ENCODE peak calls at places on chromosomes 2 and 18, in eight cellular contexts. W, Y, M, E, Q, D, Z and C are unnamed samples.

GRCh38 chr2:111701266-111701665 is 182.7 kb downstream of the ANAPC1 start:
- DNase-seq in W (no peak), Y (no peak), M (no peak), E (no peak), Q (no peak), D (peak; percentile 37), Z (no peak), C (no peak)

GRCh38 chr2:234747032-234747431 is 204.8 kb upstream of the SH3BP4 start:
- DNase-seq in W (no peak), Y (no peak), M (no peak), E (peak; percentile 63), Q (no peak), D (no peak), Z (no peak), C (no peak)

GRCh38 chr18:49547701-49548100 is 14.2 kb upstream of the LIPG start:
- DNase-seq in W (no peak), Y (no peak), M (no peak), E (no peak), Q (no peak), D (no peak), Z (no peak), C (no peak)

GRCh38 chr2:218405365-218406208 is 5.9 kb downstream of the CTDSP1 start:
- DNase-seq in W (no peak), Y (no peak), M (peak; percentile 38), E (no peak), Q (peak; percentile 50), D (no peak), Z (no peak), C (no peak)

GRCh38 chr2:229713371-229714079 is 830 bp downstream of the DNER start:
- DNase-seq in W (no peak), Y (peak; percentile 45), M (no peak), E (no peak), Q (no peak), D (peak; percentile 58), Z (no peak), C (peak; percentile 13)

GRCh38 chr2:71882949-71883472 is 264.7 kb downstream of the CYP26B1 start:
- DNase-seq in W (no peak), Y (peak; percentile 22), M (no peak), E (peak; percentile 96), Q (peak; percentile 68), D (peak; percentile 34), Z (peak; percentile 93), C (peak; percentile 16)

GRCh38 chr18:69622192-69622591 is 221.5 kb downstream of the DOK6 start:
- DNase-seq in W (no peak), Y (no peak), M (no peak), E (no peak), Q (no peak), D (no peak), Z (no peak), C (no peak)

GRCh38 chr2:210503622-210504300 is 27.2 kb upstream of the LANCL1 start:
- DNase-seq in W (no peak), Y (no peak), M (no peak), E (no peak), Q (no peak), D (no peak), Z (no peak), C (no peak)

GRCh38 chr2:212157011-212157410 is 381.6 kb downstream of the ERBB4 start:
- DNase-seq in W (no peak), Y (no peak), M (no peak), E (peak; percentile 65), Q (no peak), D (no peak), Z (no peak), C (no peak)

GRCh38 chr2:147641644-147642043 is 203.2 kb upstream of the ACVR2A start:
- DNase-seq in W (no peak), Y (no peak), M (no peak), E (peak; percentile 64), Q (no peak), D (no peak), Z (no peak), C (no peak)

GRCh38 chr2:101962243-101962809 is 29.4 kb upstream of the IL1R2 start:
- DNase-seq in W (peak; percentile 63), Y (no peak), M (no peak), E (no peak), Q (no peak), D (no peak), Z (no peak), C (no peak)

GRCh38 chr18:74896390-74896991 is 298.8 kb downstream of the ZNF407 start:
- DNase-seq in W (no peak), Y (peak; percentile 43), M (peak; percentile 77), E (peak; percentile 12), Q (peak; percentile 46), D (peak; percentile 71), Z (no peak), C (no peak)

GRCh38 chr2:240259924-240260529 is 119.6 kb upstream of the OTOS start:
- DNase-seq in W (peak; percentile 77), Y (no peak), M (no peak), E (no peak), Q (no peak), D (no peak), Z (no peak), C (no peak)

GRCh38 chr2:59896499-59896898 is 657.0 kb downstream of the BCL11A start:
- DNase-seq in W (no peak), Y (no peak), M (no peak), E (no peak), Q (no peak), D (no peak), Z (no peak), C (no peak)

GRCh38 chr2:232325324-232326273 is 53.0 kb upstream of the ALPP start:
- DNase-seq in W (no peak), Y (peak; percentile 84), M (peak; percentile 67), E (peak; percentile 25), Q (peak; percentile 54), D (peak; percentile 67), Z (peak; percentile 21), C (peak; percentile 82)

GRCh38 chr2:174490032-174490431 is 3.2 kb upstream of the GPR155 start:
- DNase-seq in W (no peak), Y (no peak), M (no peak), E (no peak), Q (no peak), D (no peak), Z (no peak), C (no peak)

GRCh38 chr2:241636182-241636982 is 576 bp downstream of the THAP4 start:
- DNase-seq in W (no peak), Y (peak; percentile 70), M (peak; percentile 36), E (no peak), Q (peak; percentile 32), D (peak; percentile 72), Z (peak; percentile 68), C (peak; percentile 18)

GRCh38 chr2:132374551-132374950 is 42.1 kb upstream of the GPR39 start:
- DNase-seq in W (no peak), Y (no peak), M (no peak), E (peak; percentile 66), Q (no peak), D (no peak), Z (no peak), C (no peak)

GRCh38 chr2:132374961-132375360 is 41.6 kb upstream of the GPR39 start:
- DNase-seq in W (no peak), Y (no peak), M (no peak), E (peak; percentile 30), Q (no peak), D (no peak), Z (no peak), C (no peak)

GRCh38 chr2:132374151-132374550 is 42.5 kb upstream of the GPR39 start:
- DNase-seq in W (no peak), Y (no peak), M (no peak), E (no peak), Q (no peak), D (no peak), Z (no peak), C (no peak)

GRCh38 chr2:132373391-132374135 is 43.0 kb upstream of the GPR39 start:
- DNase-seq in W (no peak), Y (no peak), M (no peak), E (no peak), Q (no peak), D (no peak), Z (no peak), C (no peak)

DNA sequence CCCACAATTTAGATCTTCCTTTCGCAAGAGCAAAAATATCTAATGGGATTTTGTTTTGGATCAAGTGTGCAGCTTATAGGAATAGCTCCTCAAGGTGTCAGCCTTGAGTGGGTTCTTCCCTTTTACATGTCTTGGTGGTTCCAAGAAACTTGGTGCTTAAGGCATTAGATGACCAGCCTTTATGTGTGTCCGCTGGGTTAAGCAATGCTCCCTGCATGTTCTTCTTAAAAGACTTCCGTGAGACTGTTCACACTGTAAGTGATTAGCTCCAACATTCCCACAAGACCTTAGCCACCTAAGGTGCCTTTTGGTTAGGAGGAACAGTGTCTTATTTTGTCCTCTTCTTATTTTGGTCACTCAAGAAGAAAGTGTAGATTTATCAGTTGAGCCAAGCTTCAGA is 44.3 kb upstream of the GPR39 start:
- DNase-seq in W (no peak), Y (no peak), M (no peak), E (no peak), Q (no peak), D (no peak), Z (no peak), C (no peak)
- TF ChIP-seq CTCF in W (no peak), Y (no peak), M (no peak), E (no peak), Q (no peak), D (no peak), Z (no peak), C (no peak)

DNA sequence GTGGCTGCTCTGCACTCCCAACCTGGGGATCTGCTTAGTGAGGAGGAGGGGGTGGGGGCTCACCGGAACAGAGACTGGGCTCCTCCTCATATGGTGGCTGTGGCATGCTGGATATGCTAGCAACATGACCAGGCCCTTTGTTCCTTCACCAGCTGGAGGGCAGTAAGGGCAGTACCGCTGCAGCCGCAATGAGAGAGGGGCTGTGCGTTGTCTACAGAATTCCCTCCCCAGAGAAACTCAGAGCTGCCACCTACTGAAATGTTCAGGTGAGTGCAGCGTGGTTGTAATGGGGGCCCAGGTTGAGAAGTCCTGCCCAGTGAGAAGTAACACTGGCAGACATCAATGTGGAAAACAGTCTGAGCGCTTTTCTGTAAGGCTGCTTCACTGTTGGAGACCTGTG is 1211.9 kb upstream of the NXPH2 start:
- DNase-seq in W (no peak), Y (no peak), M (peak; percentile 22), E (no peak), Q (no peak), D (no peak), Z (no peak), C (no peak)
- TF ChIP-seq CTCF in W (no peak), Y (no peak), M (peak; percentile 47), E (no peak), Q (no peak), D (no peak), Z (no peak), C (peak; percentile 12)

GRCh38 chr2:171294608-171295007 is 133.9 kb upstream of the TLK1 start:
- DNase-seq in W (peak; percentile 46), Y (no peak), M (no peak), E (no peak), Q (no peak), D (no peak), Z (no peak), C (no peak)
- TF ChIP-seq CTCF in W (no peak), Y (no peak), M (no peak), E (no peak), Q (no peak), D (no peak), Z (no peak), C (no peak)

DNA sequence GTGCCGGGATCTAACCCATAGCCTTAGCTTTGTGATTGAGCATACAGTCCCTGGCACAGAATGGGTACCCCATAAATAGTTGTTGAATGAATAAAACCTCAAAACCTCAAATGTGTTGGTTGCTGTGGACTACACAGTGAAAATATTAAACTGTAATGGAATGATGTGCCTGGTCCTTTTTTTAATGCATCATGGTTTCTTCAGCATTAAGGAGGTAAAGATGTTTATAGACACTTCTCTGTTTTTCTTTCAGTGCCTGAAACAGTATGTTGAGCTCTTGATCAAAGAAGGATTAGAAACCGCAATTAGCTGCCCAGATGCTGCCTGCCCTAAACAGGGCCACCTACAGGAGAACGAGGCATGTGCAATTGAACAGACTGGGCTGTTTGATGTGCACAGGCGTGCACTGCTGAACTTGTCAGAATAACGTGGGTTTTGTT is 97.0 kb downstream of the RNF144A start:
- DNase-seq in W (no peak), Y (no peak), M (peak; percentile 83), E (peak; percentile 81), Q (no peak), D (no peak), Z (peak; percentile 30), C (no peak)
- TF ChIP-seq CTCF in W (peak; percentile 39), Y (peak; percentile 50), M (peak; percentile 96), E (peak; percentile 73), Q (peak; percentile 7), D (no peak), Z (peak; percentile 64), C (peak; percentile 60)